ENCODE peak calls at places on chromosomes 6 and 20, in six cellular contexts. F is H1, Y is HCT116, U is HepG2, V is K562, O is GM12878. X is an unnamed sample.

GRCh38 chr6:36873115-36873514 is 1.5 kb downstream of the PPIL1 start:
- DNase-seq in F (no peak), Y (no peak), U (no peak), V (no peak), O (no peak), X (no peak)

GRCh38 chr20:22905667-22906066 is 129.4 kb upstream of the SSTR4 start:
- DNase-seq in F (no peak), Y (no peak), U (no peak), V (no peak), O (no peak), X (no peak)

GRCh38 chr20:8260837-8261241 is 128.8 kb downstream of the PLCB1 start:
- DNase-seq in F (no peak), Y (no peak), U (no peak), V (no peak), O (no peak), X (no peak)

GRCh38 chr6:21270501-21271290 is 322.9 kb upstream of the SOX4 start:
- DNase-seq in F (no peak), Y (no peak), U (no peak), V (no peak), O (no peak), X (no peak)

GRCh38 chr6:12208190-12208589 is 82.0 kb upstream of the EDN1 start:
- DNase-seq in F (no peak), Y (no peak), U (no peak), V (no peak), O (no peak), X (no peak)

GRCh38 chr6:44898296-44898930 is 429.7 kb upstream of the RUNX2 start:
- DNase-seq in F (no peak), Y (no peak), U (no peak), V (no peak), O (no peak), X (no peak)

GRCh38 chr6:56771189-56771588 is 128.5 kb upstream of the DST start:
- DNase-seq in F (no peak), Y (no peak), U (no peak), V (no peak), O (no peak), X (no peak)

GRCh38 chr6:167232355-167232754 is 58.8 kb upstream of the UNC93A start:
- DNase-seq in F (no peak), Y (no peak), U (peak; percentile 68), V (no peak), O (no peak), X (no peak)

GRCh38 chr6:99905209-99906106 is 88.6 kb downstream of the MCHR2 start:
- DNase-seq in F (peak; percentile 5), Y (peak; percentile 60), U (peak; percentile 46), V (peak; percentile 31), O (no peak), X (peak; percentile 15)

GRCh38 chr20:19589731-19590362 is 168.2 kb upstream of the RIN2 start:
- DNase-seq in F (no peak), Y (no peak), U (no peak), V (no peak), O (no peak), X (no peak)

GRCh38 chr20:19593762-19594161 is 164.3 kb upstream of the RIN2 start:
- DNase-seq in F (no peak), Y (no peak), U (no peak), V (no peak), O (no peak), X (no peak)

GRCh38 chr20:19590382-19590781 is 167.7 kb upstream of the RIN2 start:
- DNase-seq in F (no peak), Y (no peak), U (no peak), V (no peak), O (no peak), X (no peak)

GRCh38 chr20:19583532-19584175 is 174.4 kb upstream of the RIN2 start:
- DNase-seq in F (peak; percentile 72), Y (peak; percentile 13), U (peak; percentile 51), V (peak; percentile 66), O (no peak), X (peak; percentile 61)

DNA sequence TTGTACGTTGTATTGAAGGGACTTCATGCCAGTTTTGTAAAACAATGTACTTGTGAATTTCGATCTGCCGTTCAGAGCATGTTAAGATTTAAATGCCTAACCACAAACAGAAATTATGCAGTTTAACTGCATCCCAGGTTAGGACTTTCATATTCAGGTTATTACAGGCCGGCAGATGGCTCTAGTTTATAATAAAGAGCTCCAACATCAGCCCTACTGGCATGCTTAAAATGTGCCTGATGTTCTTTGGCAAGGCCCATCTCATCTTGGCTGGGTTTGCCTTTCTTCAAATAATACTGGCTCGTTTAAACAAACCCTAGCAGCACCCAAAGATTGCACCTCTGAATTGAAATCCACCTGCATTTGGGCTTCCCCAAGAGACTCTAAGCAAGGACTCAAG is 169.3 kb upstream of the RIN2 start:
- DNase-seq in F (no peak), Y (no peak), U (peak; percentile 16), V (no peak), O (no peak), X (no peak)
- TF ChIP-seq ZNF274 in F (no peak), Y (no peak), U (no peak), V (no peak), O (no peak), X (no peak)

GRCh38 chr20:55977723-55978481 is 27.4 kb downstream of the CBLN4 start:
- DNase-seq in F (no peak), Y (no peak), U (no peak), V (no peak), O (no peak), X (no peak)

GRCh38 chr20:55978550-55978949 is 26.8 kb downstream of the CBLN4 start:
- DNase-seq in F (no peak), Y (no peak), U (no peak), V (no peak), O (no peak), X (no peak)

GRCh38 chr20:55974491-55975202 is 30.7 kb downstream of the CBLN4 start:
- DNase-seq in F (no peak), Y (no peak), U (no peak), V (no peak), O (no peak), X (no peak)
- H3K9me3 ChIP-seq in F (peaks cover 86% of the 10 kb centered on the region), Y (peaks cover 4% of the 10 kb centered on the region), U (peaks cover 100% of the 10 kb centered on the region), V (no peaks in the 10 kb centered on the region), O (no peaks in the 10 kb centered on the region), X (no peaks in the 10 kb centered on the region)

GRCh38 chr6:34569361-34569973 is 13.3 kb upstream of the SPDEF start:
- DNase-seq in F (no peak), Y (no peak), U (no peak), V (no peak), O (no peak), X (no peak)

GRCh38 chr6:34572021-34572420 is 15.9 kb upstream of the SPDEF start:
- DNase-seq in F (no peak), Y (no peak), U (no peak), V (no peak), O (no peak), X (no peak)

GRCh38 chr6:34572585-34572984 is 16.5 kb upstream of the SPDEF start:
- DNase-seq in F (no peak), Y (no peak), U (no peak), V (no peak), O (no peak), X (no peak)

GRCh38 chr6:34570066-34570833 is 14.1 kb upstream of the SPDEF start:
- DNase-seq in F (no peak), Y (no peak), U (no peak), V (no peak), O (no peak), X (no peak)

DNA sequence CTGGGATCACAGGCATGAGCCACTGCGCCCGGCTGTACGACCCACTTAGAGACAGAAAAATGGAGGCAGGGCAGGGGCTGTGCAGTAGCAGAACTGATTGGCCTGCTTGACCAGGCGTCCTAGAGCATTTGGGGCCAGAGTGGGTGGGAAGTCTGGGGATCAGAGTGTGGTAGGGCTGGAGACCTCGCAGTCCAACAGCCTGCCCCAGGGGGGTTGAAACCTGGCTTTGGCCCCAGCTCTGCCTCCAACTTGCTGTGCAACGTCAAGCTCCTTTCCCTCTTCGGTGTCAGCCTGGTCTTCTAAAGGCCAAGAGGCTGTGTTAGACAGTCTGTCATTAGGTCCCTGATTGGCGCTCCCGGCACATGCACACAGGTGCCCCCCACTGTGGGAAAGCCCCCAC is 15.3 kb upstream of the SPDEF start:
- DNase-seq in F (no peak), Y (no peak), U (no peak), V (no peak), O (no peak), X (no peak)
- TF ChIP-seq ZNF274 in F (no peak), Y (no peak), U (no peak), V (no peak), O (no peak), X (no peak)

GRCh38 chr6:143664171-143664570 is 13.6 kb upstream of the PHACTR2 start:
- DNase-seq in F (no peak), Y (no peak), U (no peak), V (no peak), O (no peak), X (no peak)
- H3K9me3 ChIP-seq in F (peaks cover 4% of the 10 kb centered on the region), Y (no peaks in the 10 kb centered on the region), U (peaks cover 11% of the 10 kb centered on the region), V (no peaks in the 10 kb centered on the region), O (no peaks in the 10 kb centered on the region), X (peaks cover 8% of the 10 kb centered on the region)

GRCh38 chr6:74282143-74282689 is 586.2 kb downstream of the CD109 start:
- DNase-seq in F (no peak), Y (no peak), U (no peak), V (no peak), O (no peak), X (no peak)

GRCh38 chr6:74273541-74273940 is 577.5 kb downstream of the CD109 start:
- DNase-seq in F (no peak), Y (no peak), U (no peak), V (no peak), O (no peak), X (no peak)

GRCh38 chr6:74280130-74280692 is 584.2 kb downstream of the CD109 start:
- DNase-seq in F (no peak), Y (no peak), U (no peak), V (no peak), O (no peak), X (no peak)

DNA sequence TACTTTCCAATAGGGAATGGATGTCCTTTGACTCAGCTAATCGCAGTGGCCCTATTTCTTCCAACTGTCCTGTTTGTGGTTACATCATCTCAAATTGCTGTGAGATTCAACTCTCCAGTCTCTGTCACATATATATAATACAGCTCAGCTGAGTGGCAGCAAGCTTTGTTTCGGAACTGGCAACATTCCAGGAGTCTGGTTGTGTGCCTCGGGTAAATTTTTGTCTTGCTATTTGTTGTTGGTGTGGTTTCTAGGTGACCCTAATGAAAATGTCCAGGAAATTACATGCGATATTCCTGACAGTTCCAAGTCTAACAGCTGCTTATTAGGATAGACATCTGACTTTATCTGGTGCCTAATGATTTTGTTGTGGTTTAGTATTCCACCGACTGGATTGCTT is 581.7 kb downstream of the CD109 start:
- DNase-seq in F (no peak), Y (no peak), U (no peak), V (no peak), O (no peak), X (no peak)
- TF ChIP-seq ZNF274 in F (no peak), Y (no peak), U (no peak), V (no peak), O (no peak), X (no peak)

GRCh38 chr20:29123861-29124260 is 2133.6 kb upstream of the DEFB115 start:
- DNase-seq in F (no peak), Y (no peak), U (no peak), V (no peak), O (no peak), X (no peak)
- H3K9me3 ChIP-seq in F (peaks cover 54% of the 10 kb centered on the region), Y (peaks cover 5% of the 10 kb centered on the region), U (peaks cover 54% of the 10 kb centered on the region), V (no peaks in the 10 kb centered on the region), O (no peaks in the 10 kb centered on the region), X (no peaks in the 10 kb centered on the region)

GRCh38 chr6:28291573-28291972 is 10.2 kb downstream of the PGBD1 start:
- DNase-seq in F (no peak), Y (no peak), U (no peak), V (no peak), O (no peak), X (no peak)

GRCh38 chr6:28295326-28295725 is 14.0 kb downstream of the PGBD1 start:
- DNase-seq in F (no peak), Y (no peak), U (no peak), V (no peak), O (no peak), X (no peak)

GRCh38 chr6:28296520-28297060 is 15.2 kb downstream of the PGBD1 start:
- DNase-seq in F (no peak), Y (no peak), U (no peak), V (no peak), O (no peak), X (no peak)
- TF ChIP-seq ZNF274 in F (no peak), Y (no peak), U (no peak), V (no peak), O (no peak), X (no peak)